ENCODE peak calls at places on chromosomes 6 and 20, in five cellular contexts. M, T, Z, A and V are unnamed samples.

GRCh38 chr6:146950351-146950835 is 253.8 kb upstream of the STXBP5 start:
- DNase-seq in A (peak; percentile 41), M (no peak), T (peak; percentile 8), Z (peak; percentile 22), V (no peak)

GRCh38 chr20:44703956-44704488 is 11.1 kb upstream of the CCN5 start:
- DNase-seq in M (no peak), T (no peak), Z (no peak), A (no peak), V (no peak)

GRCh38 chr20:51400051-51400926 is 142.2 kb downstream of the NFATC2 start:
- DNase-seq in M (no peak), Z (no peak), A (no peak), T (no peak), V (no peak)

GRCh38 chr6:150347845-150348244 is 21.0 kb upstream of the IYD start:
- DNase-seq in Z (no peak), T (no peak), A (no peak), M (no peak), V (no peak)

GRCh38 chr20:24673678-24674570 is 204.5 kb downstream of the SYNDIG1 start:
- DNase-seq in T (peak; percentile 75), A (peak; percentile 6), M (no peak), Z (no peak), V (no peak)

GRCh38 chr20:3603108-3603507 is 60.1 kb downstream of the GFRA4 start:
- DNase-seq in A (no peak), T (no peak), Z (no peak), M (no peak), V (no peak)

GRCh38 chr6:42222450-42222849 is 4.8 kb upstream of the MRPS10 start:
- DNase-seq in T (peak; percentile 23), A (no peak), M (no peak), Z (peak; percentile 58), V (no peak)

GRCh38 chr6:39003072-39003471 is 45.5 kb upstream of the GLP1R start:
- DNase-seq in Z (no peak), M (no peak), T (no peak), A (no peak), V (peak; percentile 12)

GRCh38 chr6:21886601-21887091 is 293.1 kb downstream of the SOX4 start:
- DNase-seq in Z (no peak), M (no peak), T (peak; percentile 37), A (no peak), V (no peak)

GRCh38 chr6:101826678-101827077 is 433.2 kb downstream of the GRIK2 start:
- DNase-seq in T (no peak), A (no peak), Z (no peak), M (no peak), V (no peak)

GRCh38 chr6:149917679-149918078 is 5.2 kb downstream of the RAET1G start:
- DNase-seq in M (no peak), Z (no peak), A (no peak), T (no peak), V (no peak)

GRCh38 chr6:19210849-19211590 is 626.1 kb upstream of the ID4 start:
- DNase-seq in M (peak; percentile 84), Z (peak; percentile 10), T (no peak), A (no peak), V (peak; percentile 6)

GRCh38 chr20:49775229-49775693 is 37.4 kb upstream of the SLC9A8 start:
- DNase-seq in M (peak; percentile 52), A (peak; percentile 94), Z (peak; percentile 75), T (peak; percentile 72), V (peak; percentile 32)

GRCh38 chr20:55641497-55641896 is 363.8 kb downstream of the CBLN4 start:
- DNase-seq in T (no peak), Z (no peak), A (no peak), M (no peak), V (no peak)

GRCh38 chr20:20571068-20571780 is 141.2 kb downstream of the RALGAPA2 start:
- DNase-seq in M (no peak), Z (peak; percentile 23), A (no peak), T (no peak), V (no peak)

GRCh38 chr6:149500085-149500484 is 15.3 kb upstream of the ZC3H12D start:
- DNase-seq in A (no peak), M (no peak), T (no peak), Z (no peak), V (no peak)

GRCh38 chr20:29409833-29410804 is 1847.3 kb upstream of the DEFB115 start:
- DNase-seq in M (no peak), T (no peak), Z (no peak), A (no peak), V (no peak)

GRCh38 chr20:3704085-3704484 is 8.3 kb downstream of the SIGLEC1 start:
- DNase-seq in A (no peak), T (no peak), M (no peak), Z (no peak), V (no peak)

GRCh38 chr6:45923831-45924391 is 91.7 kb downstream of the CLIC5 start:
- DNase-seq in M (no peak), T (peak; percentile 63), Z (peak; percentile 96), A (peak; percentile 91), V (no peak)

GRCh38 chr6:20333870-20334269 is 67.8 kb upstream of the E2F3 start:
- DNase-seq in T (no peak), M (no peak), Z (no peak), A (no peak), V (no peak)

GRCh38 chr20:23920408-23920780 is 40.8 kb upstream of the CST5 start:
- DNase-seq in M (no peak), A (no peak), T (no peak), Z (no peak), V (no peak)

GRCh38 chr20:48015943-48016723 is 230.9 kb upstream of the SULF2 start:
- DNase-seq in A (peak; percentile 92), T (peak; percentile 82), M (no peak), Z (no peak), V (no peak)

GRCh38 chr6:134315974-134316391 is 1.9 kb downstream of the SGK1 start:
- DNase-seq in M (no peak), A (no peak), T (no peak), Z (no peak), V (no peak)

GRCh38 chr6:38977101-38977500 is 71.5 kb upstream of the GLP1R start:
- DNase-seq in A (no peak), Z (no peak), T (no peak), M (no peak), V (no peak)

GRCh38 chr20:6006603-6006949 is 47.3 kb downstream of the LRRN4 start:
- DNase-seq in A (no peak), Z (peak; percentile 7), T (no peak), M (no peak), V (no peak)

GRCh38 chr6:22447191-22447590 is 122.2 kb upstream of the HDGFL1 start:
- DNase-seq in T (no peak), A (no peak), Z (no peak), M (no peak), V (no peak)

GRCh38 chr6:112289039-112289566 is 34.7 kb upstream of the LAMA4 start:
- DNase-seq in Z (no peak), T (peak; percentile 96), M (no peak), A (peak; percentile 80), V (no peak)

GRCh38 chr6:31493875-31494694 is 3.9 kb upstream of the MICB start:
- DNase-seq in M (peak; percentile 92), T (peak; percentile 70), A (peak; percentile 84), Z (peak; percentile 99), V (peak; percentile 70)
- H4K8ac ChIP-seq in M (no peak overlapping the region), T (peak overlapping the region; percentile 93), A (no peak overlapping the region), Z (no peak overlapping the region), V (no peak overlapping the region)

DNA sequence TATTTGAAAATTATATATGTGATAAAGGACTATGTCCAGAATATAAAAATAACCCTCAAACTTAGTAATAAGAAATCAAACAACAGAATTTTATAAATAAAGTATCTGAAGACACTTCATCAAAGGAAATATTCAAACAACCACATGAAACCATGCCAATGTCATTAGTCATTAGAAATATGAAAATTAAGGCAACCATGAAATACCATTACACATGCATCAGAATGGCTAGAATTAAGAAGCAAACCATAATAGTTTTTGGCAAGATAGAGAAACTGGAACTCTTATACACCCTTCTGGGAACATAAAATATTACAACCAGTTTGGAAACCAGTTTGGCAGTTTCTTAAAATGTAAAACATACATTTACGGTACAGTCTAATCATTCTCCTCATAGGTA is 137.2 kb upstream of the ADGRB3 start:
- DNase-seq in T (no peak), A (no peak), M (no peak), Z (peak; percentile 1), V (no peak)
- H3K27me3 ChIP-seq in T (no peaks in the 10 kb centered on the region), A (no peaks in the 10 kb centered on the region), M (no peaks in the 10 kb centered on the region), Z (no peaks in the 10 kb centered on the region), V (no peaks in the 10 kb centered on the region)

GRCh38 chr6:33298773-33299236 is at the start of gene RGL2:
- DNase-seq in T (peak; percentile 33), M (no peak), A (peak; percentile 72), Z (no peak), V (no peak)
- H4K8ac ChIP-seq in T (peak within 1 kb of the TSS; percentile 87), M (peak within 1 kb of the TSS; percentile 74), A (peak within 1 kb of the TSS; percentile 95), Z (peak within 1 kb of the TSS; percentile 95), V (no peak within 1 kb of the TSS)

DNA sequence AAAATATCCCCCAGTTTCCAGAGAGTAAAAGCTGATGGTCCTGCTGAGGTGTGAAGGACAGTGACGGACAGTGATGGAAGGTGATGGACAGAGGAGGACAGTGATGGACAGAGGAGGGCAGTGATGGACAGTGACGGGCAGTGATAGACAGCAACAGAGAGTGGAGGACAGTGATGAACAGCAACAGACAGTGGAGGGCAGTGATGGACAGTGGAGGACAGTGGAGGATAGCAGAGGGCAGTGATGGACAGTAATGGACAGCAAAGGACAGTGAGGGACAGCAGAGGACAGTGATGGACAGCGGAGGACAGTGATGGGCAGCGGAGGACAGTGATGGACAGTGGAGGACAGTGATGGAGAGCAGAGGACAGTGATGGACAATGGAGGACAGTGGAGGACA is 2.7 kb upstream of the NKAIN4 start:
- DNase-seq in T (no peak), M (no peak), Z (no peak), A (no peak), V (no peak)
- H3K27me3 ChIP-seq in T (peaks cover 93% of the 10 kb centered on the region), M (peaks cover 4% of the 10 kb centered on the region), Z (peaks cover 10% of the 10 kb centered on the region), A (peaks cover 25% of the 10 kb centered on the region), V (no peaks in the 10 kb centered on the region)

DNA sequence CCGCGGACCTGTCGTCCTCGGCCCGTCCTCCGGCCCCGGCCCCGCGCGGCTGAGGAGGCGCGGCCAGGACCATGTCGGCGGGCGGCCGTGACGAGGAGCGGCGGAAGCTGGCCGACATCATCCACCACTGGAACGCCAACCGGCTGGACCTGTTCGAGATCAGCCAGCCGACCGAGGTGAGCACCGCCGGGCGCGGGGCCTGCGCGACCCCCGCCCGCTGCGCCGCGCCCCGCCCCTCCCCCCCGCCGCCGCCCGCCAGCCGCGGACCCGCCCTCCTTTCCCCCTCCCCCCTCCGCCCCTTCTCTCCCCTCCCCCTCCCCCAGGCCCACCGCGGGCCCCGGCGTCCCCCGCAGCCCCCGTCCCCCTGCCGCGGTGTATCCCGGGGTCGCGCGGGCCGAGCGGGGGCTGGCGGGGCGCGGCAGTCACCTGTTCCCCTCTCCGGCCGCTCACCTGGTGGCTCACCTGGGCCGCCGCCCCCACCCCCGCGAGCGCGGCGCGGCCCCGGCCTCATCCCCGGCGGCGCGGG is 414 bp downstream of the AFDN start:
- DNase-seq in Z (peak; percentile 63), M (peak; percentile 63), T (no peak), A (no peak), V (no peak)
- H4K8ac ChIP-seq in Z (peak overlapping the region; percentile 86), M (peak overlapping the region; percentile 85), T (no peak overlapping the region), A (no peak overlapping the region), V (no peak overlapping the region)

DNA sequence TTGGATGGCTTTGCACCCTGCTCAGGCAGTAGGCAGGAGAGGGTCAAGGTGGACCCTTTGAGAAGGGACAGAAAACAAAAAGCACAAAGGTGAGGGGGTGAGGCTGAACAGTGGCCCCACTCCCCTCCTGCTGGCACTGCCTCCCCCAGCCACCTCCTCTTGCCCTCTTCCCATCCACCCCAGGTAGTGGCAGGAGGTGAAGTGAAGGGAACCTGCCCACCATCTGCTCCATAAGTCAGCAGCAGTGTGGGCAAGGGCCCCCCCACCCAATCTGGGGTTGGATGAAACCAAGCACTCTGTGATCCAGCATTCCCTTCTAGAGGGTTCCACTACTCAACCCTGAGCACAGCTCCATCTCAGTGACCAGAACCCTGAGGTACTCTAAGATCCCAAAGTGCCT is 26.1 kb upstream of the SLC22A7 start:
- DNase-seq in T (no peak), Z (no peak), A (no peak), M (no peak), V (no peak)
- H3K27me3 ChIP-seq in T (peaks cover 78% of the 10 kb centered on the region), Z (peaks cover 35% of the 10 kb centered on the region), A (peaks cover 92% of the 10 kb centered on the region), M (peaks cover 13% of the 10 kb centered on the region), V (peaks cover 23% of the 10 kb centered on the region)